ENCODE peak calls at places on chromosomes 4 and X, in four cellular contexts. Q is small intestine, K is AG04450, A is hepatocyte. D is an unnamed sample.

GRCh38 chr4:147368948-147369347 is 111.9 kb upstream of the EDNRA start:
- DNase-seq in K (no peak), Q (no peak), A (no peak), D (no peak)

GRCh38 chrX:129980540-129981206 is 1.8 kb upstream of the BCORL1 start:
- DNase-seq in K (no peak), A (peak; percentile 71), Q (peak; percentile 45), D (peak; percentile 82)

GRCh38 chr4:132227349-132228165 is 921.5 kb upstream of the PCDH10 start:
- DNase-seq in Q (no peak), A (peak; percentile 90), K (no peak), D (peak; percentile 7)

GRCh38 chr4:179867300-179867878 is 2375.8 kb upstream of the TENM3 start:
- DNase-seq in K (peak; percentile 44), Q (peak; percentile 56), A (peak; percentile 81), D (peak; percentile 56)

GRCh38 chr4:132218406-132218805 is 930.7 kb upstream of the PCDH10 start:
- DNase-seq in Q (no peak), A (no peak), K (no peak), D (no peak)

GRCh38 chrX:40132751-40133150 is 35.0 kb upstream of the BCOR start:
- DNase-seq in A (peak; percentile 66), Q (peak; percentile 80), K (no peak), D (no peak)

GRCh38 chr4:7757501-7758443 is 181.9 kb downstream of the AFAP1 start:
- DNase-seq in K (no peak), Q (no peak), A (peak; percentile 16), D (no peak)

GRCh38 chr4:3276961-3277360 is 15.9 kb upstream of the RGS12 start:
- DNase-seq in Q (no peak), K (peak; percentile 32), A (no peak), D (no peak)

GRCh38 chrX:111040377-111041017 is 55.5 kb upstream of the PAK3 start:
- DNase-seq in K (no peak), A (no peak), Q (no peak), D (no peak)

GRCh38 chr4:12852338-12853307 is 631.5 kb downstream of the RAB28 start:
- DNase-seq in A (peak; percentile 83), Q (peak; percentile 57), K (peak; percentile 13), D (peak; percentile 32)

GRCh38 chr4:83629945-83630684 is 94.2 kb downstream of the GPAT3 start:
- DNase-seq in A (peak; percentile 79), K (peak; percentile 71), Q (peak; percentile 98), D (no peak)

GRCh38 chr4:87819281-87819919 is 13.4 kb upstream of the MEPE start:
- DNase-seq in A (peak; percentile 32), Q (no peak), K (peak; percentile 52), D (no peak)

GRCh38 chr4:143036443-143036842 is 148.3 kb upstream of the USP38 start:
- DNase-seq in K (no peak), A (no peak), Q (no peak), D (no peak)

GRCh38 chr4:113820164-113820563 is 58.6 kb upstream of the CAMK2D start:
- DNase-seq in Q (peak; percentile 9), K (no peak), A (no peak), D (no peak)

GRCh38 chrX:65524139-65524538 is 10.4 kb downstream of the LAS1L start:
- DNase-seq in Q (no peak), K (no peak), A (no peak), D (no peak)

GRCh38 chr4:149108626-149109025 is 666.4 kb upstream of the NR3C2 start:
- DNase-seq in A (no peak), Q (no peak), K (no peak), D (no peak)

GRCh38 chr4:4762909-4763814 is 96.3 kb upstream of the MSX1 start:
- DNase-seq in A (peak; percentile 52), Q (no peak), K (peak; percentile 24), D (peak; percentile 84)

GRCh38 chrX:107429090-107429489 is 20.4 kb upstream of the FRMPD3 start:
- DNase-seq in Q (peak; percentile 14), A (no peak), K (no peak), D (no peak)

GRCh38 chr4:8919651-8920288 is 48.1 kb upstream of the HMX1 start:
- DNase-seq in Q (no peak), K (no peak), A (peak; percentile 3), D (no peak)

GRCh38 chr4:28350485-28350884 is 1489.8 kb downstream of the STIM2 start:
- DNase-seq in K (no peak), A (no peak), Q (no peak), D (no peak)

GRCh38 chrX:97389761-97390192 is 506.1 kb downstream of the RPA4 start:
- DNase-seq in A (peak; percentile 45), Q (no peak), K (peak; percentile 59), D (no peak)

GRCh38 chrX:46722742-46723568 is 36.0 kb downstream of the SLC9A7 start:
- DNase-seq in Q (no peak), K (no peak), A (no peak), D (no peak)

GRCh38 chr4:89898304-89898716 is 3.7 kb downstream of the MMRN1 start:
- DNase-seq in K (no peak), Q (peak; percentile 95), A (peak; percentile 59), D (no peak)

GRCh38 chrX:110173192-110174175 is 144.4 kb downstream of the AMMECR1 start:
- DNase-seq in A (no peak), K (no peak), Q (no peak), D (no peak)

GRCh38 chr4:2753444-2753843 is 2.7 kb downstream of the TNIP2 start:
- DNase-seq in Q (no peak), K (no peak), A (no peak), D (peak; percentile 23)

GRCh38 chrX:69229436-69229835 is 64.2 kb upstream of the PJA1 start:
- DNase-seq in Q (no peak), A (no peak), K (peak; percentile 30), D (no peak)

GRCh38 chr4:40984051-40984450 is 230.3 kb downstream of the APBB2 start:
- DNase-seq in A (no peak), K (no peak), Q (no peak), D (no peak)

GRCh38 chrX:46913710-46914109 is 1.5 kb downstream of the JADE3 start:
- DNase-seq in K (no peak), Q (peak; percentile 10), A (peak; percentile 30), D (peak; percentile 21)

GRCh38 chr4:3862640-3863420 is 96.6 kb downstream of the ADRA2C start:
- DNase-seq in K (no peak), Q (no peak), A (no peak), D (no peak)

DNA sequence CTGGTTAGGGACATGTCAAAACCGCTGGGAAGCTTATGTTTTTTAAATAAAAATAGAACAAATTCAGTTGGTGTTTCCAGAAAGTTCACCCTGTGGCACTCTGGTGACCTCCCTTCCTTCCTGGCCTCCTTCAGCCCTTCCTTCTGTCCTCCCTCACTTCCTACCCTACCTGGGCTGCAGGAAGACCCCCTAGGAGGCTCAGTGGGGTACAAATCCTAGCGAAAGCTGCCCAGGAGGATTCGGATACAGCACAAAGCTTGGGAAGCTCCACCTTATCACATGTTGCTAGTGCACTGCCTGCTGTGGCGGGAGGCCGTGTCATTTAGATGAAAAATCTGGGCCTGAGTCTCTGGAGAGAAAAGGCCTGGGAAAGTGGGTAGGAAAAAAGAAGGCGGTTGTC is 60.5 kb downstream of the FHDC1 start:
- DNase-seq in K (no peak), A (no peak), Q (no peak), D (no peak)
- H3K27ac ChIP-seq in K (no peak overlapping the region), A (peak overlapping the region; percentile 28), Q (no peak overlapping the region), D (no peak overlapping the region)

GRCh38 chr4:47473351-47473750 is 9.8 kb upstream of the COMMD8 start:
- DNase-seq in Q (no peak), K (no peak), A (no peak), D (no peak)

GRCh38 chr4:47468686-47469365 is 5.3 kb upstream of the COMMD8 start:
- DNase-seq in Q (no peak), A (no peak), K (no peak), D (no peak)

GRCh38 chr4:47471064-47471463 is 7.6 kb upstream of the COMMD8 start:
- DNase-seq in A (no peak), Q (no peak), K (no peak), D (no peak)

GRCh38 chr4:47471591-47471990 is 8.1 kb upstream of the COMMD8 start:
- DNase-seq in Q (no peak), K (no peak), A (no peak), D (no peak)

DNA sequence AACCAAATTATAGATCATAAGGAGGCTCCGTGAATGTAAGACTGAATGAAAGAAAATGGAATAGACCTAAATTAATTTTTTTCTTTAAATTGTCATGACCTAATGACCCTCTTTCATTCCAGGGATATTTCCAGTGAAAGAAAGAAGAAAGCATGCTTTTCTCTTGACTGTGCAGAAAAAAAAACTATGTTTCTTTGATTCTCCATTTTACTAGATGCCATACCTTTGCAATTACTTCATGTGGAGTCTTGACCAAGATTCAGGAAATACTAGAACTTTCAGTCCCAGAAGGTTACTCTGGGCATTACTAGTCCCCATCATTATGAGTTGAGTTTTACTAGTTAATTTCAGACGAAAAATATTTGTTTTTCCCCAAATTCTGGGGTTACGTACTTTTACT is 6.4 kb upstream of the COMMD8 start:
- DNase-seq in A (no peak), K (no peak), Q (no peak), D (no peak)
- H3K27ac ChIP-seq in A (no peak overlapping the region), K (no peak overlapping the region), Q (no peak overlapping the region), D (peak overlapping the region; percentile 27)

DNA sequence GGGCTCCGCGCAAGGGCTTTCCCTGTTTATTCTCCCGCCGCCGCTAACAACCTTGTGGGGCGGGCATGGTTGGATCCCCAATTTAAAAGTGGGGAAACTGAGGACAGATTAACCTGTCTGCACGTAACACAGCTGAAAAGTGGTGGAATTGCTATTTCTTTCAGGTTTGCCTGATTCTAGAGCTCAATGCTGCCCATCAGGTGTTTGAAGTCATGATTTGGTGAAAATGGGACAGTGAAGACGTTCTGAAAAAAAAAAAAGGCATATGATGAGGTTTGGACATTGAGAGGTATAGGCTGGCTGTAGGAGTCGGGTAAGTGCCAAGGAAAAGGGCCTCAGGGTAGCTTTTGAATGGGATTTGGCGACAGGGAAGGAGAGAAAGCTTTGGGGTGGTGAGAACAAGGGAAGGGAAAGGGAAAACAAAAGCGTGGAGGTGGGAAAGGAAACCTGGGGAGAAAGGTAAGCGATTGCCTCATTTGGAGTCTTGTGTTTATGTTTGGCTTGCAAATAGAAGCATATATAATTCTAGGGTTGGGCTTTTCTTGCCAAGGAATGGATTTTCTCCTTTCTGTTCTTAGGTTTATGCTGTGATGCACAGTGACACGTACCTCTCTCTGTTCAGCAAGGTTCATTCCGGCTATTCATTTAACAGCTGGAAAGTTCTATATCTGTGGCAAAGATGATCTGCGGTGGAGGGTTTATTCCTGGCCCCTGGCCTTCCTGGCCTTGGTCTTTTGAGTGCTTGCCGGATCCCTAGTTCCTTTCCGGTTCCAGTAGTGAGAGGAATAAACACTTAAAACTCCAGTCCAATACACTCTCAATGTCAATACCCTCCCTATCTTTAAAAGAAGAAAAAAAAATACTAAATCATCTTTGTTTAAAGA is 2.4 kb upstream of the STIM2 start:
- DNase-seq in Q (peak; percentile 31), A (no peak), K (no peak), D (peak; percentile 10)
- H3K27ac ChIP-seq in Q (peak overlapping the region; percentile 59), A (peak overlapping the region; percentile 78), K (no peak overlapping the region), D (no peak overlapping the region)

DNA sequence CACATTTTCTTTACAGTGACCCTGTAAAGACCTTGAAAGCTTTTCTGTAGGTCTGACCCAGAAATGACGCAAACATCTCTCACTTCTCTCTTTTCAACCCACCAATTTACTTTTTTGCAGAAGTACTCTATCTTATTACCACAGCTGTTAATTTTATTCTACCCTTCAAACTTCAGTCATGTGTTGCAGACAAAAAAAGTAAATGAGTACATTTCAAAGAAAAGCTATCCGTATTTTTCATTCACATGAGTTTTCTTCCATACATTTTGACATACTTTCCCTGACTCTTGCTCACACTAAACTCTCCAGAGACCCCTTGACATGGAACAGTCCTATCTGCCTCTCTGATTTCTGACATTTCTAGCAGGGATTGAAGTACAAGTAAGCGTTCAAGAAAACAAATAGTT is 51.7 kb downstream of the SLC7A11 start:
- DNase-seq in A (no peak), K (no peak), Q (no peak), D (no peak)
- H3K27ac ChIP-seq in A (no peak overlapping the region), K (no peak overlapping the region), Q (no peak overlapping the region), D (no peak overlapping the region)

GRCh38 chr4:151409470-151410313 is 716 bp downstream of the FHIP1A start:
- DNase-seq in Q (peak; percentile 69), A (peak; percentile 59), K (no peak), D (peak; percentile 57)
- H3K27ac ChIP-seq in Q (peak overlapping the region; percentile 62), A (peak overlapping the region; percentile 94), K (no peak overlapping the region), D (no peak overlapping the region)

D was measured in SK-N-SH.